ENCODE peak calls at places on chromosome 10, in four cellular contexts. J is body of pancreas, V is heart left ventricle, N is tibial nerve. Y is an unnamed sample.

GRCh38 chr10:26779176-26779860 is 81.4 kb downstream of the ABI1 start:
- DNase-seq in V (no peak), N (no peak), J (no peak), Y (no peak)

GRCh38 chr10:21364196-21365114 is 161.0 kb downstream of the SKIDA1 start:
- DNase-seq in V (peak; percentile 70), N (no peak), J (no peak), Y (no peak)

GRCh38 chr10:97651773-97652172 is 11.3 kb downstream of the PI4K2A start:
- DNase-seq in V (no peak), J (no peak), N (no peak), Y (no peak)

GRCh38 chr10:132596742-132597279 is 59.2 kb downstream of the INPP5A start:
- DNase-seq in J (no peak), V (no peak), N (no peak), Y (no peak)

GRCh38 chr10:1366811-1367425 is 310.7 kb downstream of the WDR37 start:
- DNase-seq in J (no peak), N (no peak), V (no peak), Y (no peak)

GRCh38 chr10:72037811-72038210 is 50.5 kb downstream of the SPOCK2 start:
- DNase-seq in V (no peak), N (no peak), J (no peak), Y (no peak)

GRCh38 chr10:42594246-42594650 is 44.1 kb downstream of the ZNF33B start:
- DNase-seq in N (no peak), V (no peak), J (no peak), Y (no peak)

GRCh38 chr10:99368646-99369045 is 39.5 kb downstream of the CNNM1 start:
- DNase-seq in V (no peak), N (no peak), J (no peak), Y (no peak)

GRCh38 chr10:50452603-50453002 is 171.2 kb downstream of the SGMS1 start:
- DNase-seq in V (no peak), N (no peak), J (no peak), Y (no peak)

GRCh38 chr10:17454181-17454800 is at the start of gene ST8SIA6:
- DNase-seq in N (no peak), J (peak; percentile 21), V (peak; percentile 50), Y (peak; percentile 47)

GRCh38 chr10:86533328-86533727 is 11.7 kb upstream of the WAPL start:
- DNase-seq in N (no peak), V (peak; percentile 29), J (no peak), Y (no peak)

GRCh38 chr10:29998142-29998808 is 61.1 kb downstream of the JCAD start:
- DNase-seq in V (peak; percentile 79), J (peak; percentile 78), N (peak; percentile 57), Y (peak; percentile 78)

GRCh38 chr10:46073564-46073963 is 27.5 kb upstream of the MSMB start:
- DNase-seq in J (no peak), V (no peak), N (no peak), Y (no peak)

GRCh38 chr10:104259999-104260774 is 5.5 kb downstream of the GSTO1 start:
- DNase-seq in J (no peak), V (peak; percentile 34), N (no peak), Y (no peak)

GRCh38 chr10:11713963-11714362 is 28.2 kb upstream of the ECHDC3 start:
- DNase-seq in N (no peak), J (no peak), V (no peak), Y (no peak)

GRCh38 chr10:86693721-86694369 is 25.5 kb downstream of the LDB3 start:
- DNase-seq in N (no peak), J (peak; percentile 37), V (no peak), Y (peak; percentile 38)

GRCh38 chr10:119543814-119544642 is 1.5 kb upstream of the RGS10 start:
- DNase-seq in J (no peak), V (no peak), N (no peak), Y (no peak)

GRCh38 chr10:133115453-133115842 is 27.7 kb downstream of the ADGRA1 start:
- DNase-seq in V (no peak), J (no peak), N (no peak), Y (no peak)

GRCh38 chr10:27893320-27894014 is 105.4 kb downstream of the ODAD2 start:
- DNase-seq in N (no peak), J (no peak), V (no peak), Y (no peak)

GRCh38 chr10:80506189-80506575 is 31.5 kb upstream of the SH2D4B start:
- DNase-seq in J (no peak), V (no peak), N (no peak), Y (peak; percentile 20)

GRCh38 chr10:98745645-98746044 is 298.9 kb upstream of the HPS1 start:
- DNase-seq in J (no peak), N (no peak), V (no peak), Y (no peak)

GRCh38 chr10:118568327-118568848 is 27.1 kb downstream of the PRLHR start:
- DNase-seq in N (no peak), V (peak; percentile 48), J (peak; percentile 67), Y (no peak)

GRCh38 chr10:74738052-74738451 is 88.3 kb upstream of the KAT6B start:
- DNase-seq in N (no peak), J (no peak), V (no peak), Y (no peak)

GRCh38 chr10:73433538-73433867 is at the start of gene MSS51:
- DNase-seq in J (no peak), N (no peak), V (peak; percentile 49), Y (no peak)

GRCh38 chr10:78960316-78960800 is 108.4 kb upstream of the ZMIZ1 start:
- DNase-seq in N (peak; percentile 58), V (peak; percentile 77), J (peak; percentile 42), Y (no peak)

GRCh38 chr10:10165415-10165814 is 852.3 kb upstream of the CELF2 start:
- DNase-seq in J (no peak), V (no peak), N (no peak), Y (no peak)

GRCh38 chr10:19325581-19325980 is 277.0 kb downstream of the MALRD1 start:
- DNase-seq in V (no peak), N (no peak), J (no peak), Y (no peak)

GRCh38 chr10:74932648-74933047 is 106.2 kb downstream of the KAT6B start:
- DNase-seq in N (peak; percentile 64), J (peak; percentile 47), V (peak; percentile 71), Y (no peak)

GRCh38 chr10:3068201-3068967 is 1.0 kb downstream of the PFKP start:
- DNase-seq in N (peak; percentile 38), J (peak; percentile 40), V (peak; percentile 62), Y (peak; percentile 54)

GRCh38 chr10:8044331-8044907 is 10.1 kb upstream of the GATA3 start:
- DNase-seq in J (no peak), V (no peak), N (no peak), Y (no peak)

GRCh38 chr10:117631276-117632151 is 89.0 kb downstream of the EMX2 start:
- DNase-seq in V (no peak), J (no peak), N (no peak), Y (no peak)

GRCh38 chr10:53808677-53809076 is 992.4 kb downstream of the PCDH15 start:
- DNase-seq in N (no peak), V (no peak), J (no peak), Y (no peak)

GRCh38 chr10:72889391-72889831 is 4.1 kb upstream of the OIT3 start:
- DNase-seq in N (no peak), J (no peak), V (no peak), Y (no peak)

GRCh38 chr10:110471566-110472139 is 26.1 kb upstream of the DUSP5 start:
- DNase-seq in N (no peak), V (no peak), J (no peak), Y (no peak)

GRCh38 chr10:12655940-12656339 is 306.6 kb downstream of the CAMK1D start:
- DNase-seq in N (no peak), V (no peak), J (no peak), Y (no peak)

GRCh38 chr10:113000876-113001598 is 51.0 kb downstream of the TCF7L2 start:
- DNase-seq in J (peak; percentile 31), V (no peak), N (no peak), Y (no peak)

GRCh38 chr10:129958686-129959543 is 5.2 kb downstream of the EBF3 start:
- DNase-seq in J (no peak), N (no peak), V (peak; percentile 28), Y (no peak)

GRCh38 chr10:129955591-129956284 is 8.3 kb downstream of the EBF3 start:
- DNase-seq in J (no peak), V (no peak), N (no peak), Y (no peak)

GRCh38 chr10:129956285-129956649 is 7.8 kb downstream of the EBF3 start:
- DNase-seq in N (no peak), J (no peak), V (no peak), Y (no peak)

GRCh38 chr10:129958118-129958685 is 5.9 kb downstream of the EBF3 start:
- DNase-seq in J (no peak), N (no peak), V (peak; percentile 31), Y (no peak)

DNA sequence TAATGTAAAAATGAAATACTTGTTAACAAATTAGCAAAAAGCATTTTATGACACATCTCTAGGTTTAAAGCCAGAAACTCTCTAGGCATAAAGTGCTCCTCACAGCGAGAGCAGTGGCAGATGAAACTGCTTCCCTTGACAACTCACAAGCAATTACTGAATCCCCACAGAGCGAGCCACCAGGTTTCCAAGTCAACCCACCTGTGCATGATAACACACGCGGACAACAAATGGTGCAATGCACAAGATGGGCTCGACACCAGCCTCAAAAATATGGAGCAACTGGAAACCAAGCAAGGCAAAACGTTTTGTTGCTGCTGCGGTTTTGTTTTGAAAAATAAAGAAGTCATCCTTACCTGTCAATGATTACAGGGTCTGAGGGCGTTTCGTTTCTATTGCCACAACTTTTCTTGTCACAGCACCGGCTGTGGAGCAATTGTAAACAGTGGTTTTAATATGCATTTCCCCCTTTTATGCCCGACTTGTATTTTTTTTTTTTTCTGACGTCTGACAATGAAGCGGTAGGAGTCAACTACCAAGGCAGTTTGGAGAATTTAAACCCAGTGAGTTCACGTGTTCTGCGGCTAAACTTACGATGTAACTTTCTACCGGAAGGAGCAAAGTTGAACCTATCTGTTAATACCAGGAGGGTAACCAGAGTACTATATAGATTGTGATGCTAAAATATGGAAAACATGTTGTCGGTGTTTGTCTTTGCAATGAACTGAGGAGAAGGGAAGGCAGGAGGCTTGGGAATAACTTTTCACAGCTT is 7.0 kb downstream of the EBF3 start:
- DNase-seq in J (no peak), N (no peak), V (no peak), Y (no peak)
- H3K27me3 ChIP-seq in J (no peaks in the 10 kb centered on the region), N (peaks cover 77% of the 10 kb centered on the region), V (peaks cover 45% of the 10 kb centered on the region), Y (peaks cover 44% of the 10 kb centered on the region)

GRCh38 chr10:13707156-13707881 is 120.6 kb downstream of the PRPF18 start:
- DNase-seq in N (peak; percentile 66), V (peak; percentile 91), J (peak; percentile 79), Y (peak; percentile 53)
- TF ChIP-seq POLR2A in N (peak; percentile 3), V (peak; percentile 31), J (peak; percentile 70), Y (no peak)

GRCh38 chr10:96089116-96089515 is 41.0 kb upstream of the ZNF518A start:
- DNase-seq in V (no peak), N (no peak), J (no peak), Y (no peak)
- H3K4me3 ChIP-seq in V (peak overlapping the region; percentile 74), N (peak overlapping the region; percentile 74), J (peak overlapping the region; percentile 7), Y (peak overlapping the region; percentile 59)

GRCh38 chr10:115092258-115092554 is 959 bp upstream of the ATRNL1 start:
- DNase-seq in J (no peak), V (no peak), N (no peak), Y (no peak)
- H3K27me3 ChIP-seq in J (no peaks in the 10 kb centered on the region), V (peaks cover 26% of the 10 kb centered on the region), N (peaks cover 32% of the 10 kb centered on the region), Y (peaks cover 16% of the 10 kb centered on the region)

Y was measured in upper lobe of left lung.